ENCODE peak calls at places on chromosome 16, in five cellular contexts. Q is mucosa of descending colon, N is body of pancreas, C is fibroblast of lung, V is adrenal gland. A is an unnamed sample.

GRCh38 chr16:84362410-84362809 is 5.9 kb upstream of the ATP2C2 start:
- DNase-seq in Q (peak; percentile 55), N (no peak), C (no peak), V (no peak), A (no peak)

GRCh38 chr16:47888142-47888541 is 267.7 kb downstream of the ABCC12 start:
- DNase-seq in Q (no peak), N (no peak), C (peak; percentile 74), V (no peak), A (no peak)

GRCh38 chr16:56970934-56971767 is 9.4 kb downstream of the CETP start:
- DNase-seq in Q (no peak), N (no peak), C (no peak), V (peak; percentile 47), A (no peak)

GRCh38 chr16:2990891-2991290 is 10.6 kb upstream of the PKMYT1 start:
- DNase-seq in Q (no peak), N (no peak), C (no peak), V (no peak), A (no peak)

GRCh38 chr16:24834459-24835335 is 11.1 kb upstream of the SLC5A11 start:
- DNase-seq in Q (peak; percentile 85), N (no peak), C (peak; percentile 19), V (no peak), A (no peak)

GRCh38 chr16:73510852-73511251 is 462.9 kb upstream of the ZFHX3 start:
- DNase-seq in Q (no peak), N (no peak), C (no peak), V (no peak), A (no peak)

GRCh38 chr16:4668313-4668960 is 24.9 kb upstream of the NUDT16L1 start:
- DNase-seq in Q (no peak), N (no peak), C (no peak), V (no peak), A (no peak)

GRCh38 chr16:22264786-22265185 is 32.4 kb upstream of the POLR3E start:
- DNase-seq in Q (no peak), N (no peak), C (no peak), V (no peak), A (no peak)

GRCh38 chr16:84518804-84519341 is 14.4 kb upstream of the MEAK7 start:
- DNase-seq in Q (peak; percentile 75), N (no peak), C (no peak), V (no peak), A (no peak)

GRCh38 chr16:34801875-34802274 is 1342.5 kb downstream of the TP53TG3F start:
- DNase-seq in Q (no peak), N (no peak), C (no peak), V (no peak), A (no peak)

GRCh38 chr16:88540346-88540977 is 29.7 kb upstream of the ZC3H18 start:
- DNase-seq in Q (peak; percentile 68), N (peak; percentile 53), C (no peak), V (no peak), A (no peak)

GRCh38 chr16:51408357-51408756 is 257.3 kb upstream of the SALL1 start:
- DNase-seq in Q (no peak), N (peak; percentile 42), C (peak; percentile 71), V (no peak), A (no peak)

GRCh38 chr16:30567991-30568638 is 3.4 kb downstream of the ZNF688 start:
- DNase-seq in Q (no peak), N (no peak), C (peak; percentile 59), V (peak; percentile 43), A (peak; percentile 41)

GRCh38 chr16:46817961-46818360 is 13.0 kb downstream of the C16orf87 start:
- DNase-seq in Q (no peak), N (no peak), C (peak; percentile 59), V (peak; percentile 51), A (no peak)

GRCh38 chr16:86986809-86987487 is 330.2 kb downstream of the C16orf95 start:
- DNase-seq in Q (no peak), N (no peak), C (no peak), V (no peak), A (no peak)

GRCh38 chr16:75351183-75351582 is 82.1 kb downstream of the CFDP1 start:
- DNase-seq in Q (no peak), N (no peak), C (peak; percentile 84), V (no peak), A (peak; percentile 47)

GRCh38 chr16:19304670-19305240 is 19.2 kb downstream of the CLEC19A start:
- DNase-seq in Q (no peak), N (no peak), C (peak; percentile 2), V (peak; percentile 6), A (no peak)

GRCh38 chr16:56190903-56191806 is at the start of gene GNAO1:
- DNase-seq in Q (peak; percentile 65), N (peak; percentile 49), C (peak; percentile 56), V (peak; percentile 45), A (no peak)

GRCh38 chr16:73364413-73364812 is 316.5 kb upstream of the ZFHX3 start:
- DNase-seq in Q (no peak), N (no peak), C (no peak), V (no peak), A (no peak)

GRCh38 chr16:30186782-30187555 is 3.6 kb downstream of the CORO1A start:
- DNase-seq in Q (peak; percentile 88), N (peak; percentile 70), C (no peak), V (peak; percentile 79), A (no peak)

GRCh38 chr16:29307598-29308507 is 98.7 kb downstream of the NPIPB11 start:
- DNase-seq in Q (no peak), N (no peak), C (peak; percentile 66), V (no peak), A (no peak)

GRCh38 chr16:1770328-1771071 is 843 bp downstream of the NME3 start:
- DNase-seq in Q (peak; percentile 82), N (peak; percentile 89), C (peak; percentile 69), V (peak; percentile 90), A (no peak)

GRCh38 chr16:79826732-79827514 is 226.4 kb upstream of the MAF start:
- DNase-seq in Q (no peak), N (no peak), C (no peak), V (no peak), A (no peak)

GRCh38 chr16:4183258-4184037 is 58.4 kb downstream of the SRL start:
- DNase-seq in Q (peak; percentile 98), N (peak; percentile 94), C (peak; percentile 89), V (peak; percentile 94), A (peak; percentile 70)

GRCh38 chr16:75138233-75138632 is 10.1 kb upstream of the ZFP1 start:
- DNase-seq in Q (peak; percentile 52), N (no peak), C (no peak), V (no peak), A (no peak)

GRCh38 chr16:54194008-54194731 is 92.4 kb downstream of the IRX3 start:
- DNase-seq in Q (peak; percentile 41), N (peak; percentile 24), C (peak; percentile 47), V (peak; percentile 24), A (no peak)

GRCh38 chr16:55035037-55035436 is 104.4 kb downstream of the IRX5 start:
- DNase-seq in Q (peak; percentile 60), N (peak; percentile 42), C (no peak), V (peak; percentile 23), A (no peak)

GRCh38 chr16:22217890-22218730 is 12.0 kb downstream of the EEF2K start:
- DNase-seq in Q (no peak), N (peak; percentile 39), C (no peak), V (no peak), A (no peak)

GRCh38 chr16:48583075-48584065 is 26.6 kb downstream of the N4BP1 start:
- DNase-seq in Q (no peak), N (no peak), C (peak; percentile 79), V (no peak), A (peak; percentile 50)

GRCh38 chr16:72311426-72311825 is 139.5 kb upstream of the PMFBP1 start:
- DNase-seq in Q (no peak), N (no peak), C (peak; percentile 70), V (no peak), A (no peak)

GRCh38 chr16:16171332-16171919 is 51.9 kb downstream of the ABCC6 start:
- DNase-seq in Q (no peak), N (no peak), C (no peak), V (no peak), A (no peak)

GRCh38 chr16:16166952-16167351 is 56.3 kb downstream of the ABCC6 start:
- DNase-seq in Q (no peak), N (no peak), C (no peak), V (no peak), A (no peak)

GRCh38 chr16:16169615-16170014 is 53.7 kb downstream of the ABCC6 start:
- DNase-seq in Q (no peak), N (no peak), C (no peak), V (no peak), A (no peak)

GRCh38 chr16:16166085-16166484 is 57.2 kb downstream of the ABCC6 start:
- DNase-seq in Q (no peak), N (no peak), C (no peak), V (no peak), A (no peak)

GRCh38 chr16:16167927-16168326 is 55.4 kb downstream of the ABCC6 start:
- DNase-seq in Q (no peak), N (no peak), C (no peak), V (no peak), A (no peak)
- TF ChIP-seq CTCF in Q (no peak), N (no peak), C (no peak), V (no peak), A (no peak)

GRCh38 chr16:17225551-17225950 is 245.2 kb downstream of the XYLT1 start:
- DNase-seq in Q (no peak), N (no peak), C (peak; percentile 75), V (no peak), A (no peak)
- H3K36me3 ChIP-seq in Q (no peaks in the 10 kb centered on the region), N (no peaks in the 10 kb centered on the region), C (no peaks in the 10 kb centered on the region), V (no peaks in the 10 kb centered on the region), A (no peaks in the 10 kb centered on the region)

GRCh38 chr16:23509763-23510153 is 536 bp downstream of the GGA2 start:
- DNase-seq in Q (no peak), N (peak; percentile 36), C (peak; percentile 33), V (peak; percentile 56), A (no peak)
- H3K4me3 ChIP-seq in Q (peak overlapping the region; percentile 81), N (peak overlapping the region; percentile 70), C (peak overlapping the region; percentile 66), V (no peak overlapping the region), A (peak overlapping the region; percentile 59)

GRCh38 chr16:8869212-8869987 is 594 bp upstream of the CARHSP1 start:
- DNase-seq in Q (peak; percentile 59), N (no peak), C (no peak), V (no peak), A (no peak)
- TF ChIP-seq CTCF in Q (no peak), N (peak; percentile 16), C (no peak), V (no peak), A (peak; percentile 2)

DNA sequence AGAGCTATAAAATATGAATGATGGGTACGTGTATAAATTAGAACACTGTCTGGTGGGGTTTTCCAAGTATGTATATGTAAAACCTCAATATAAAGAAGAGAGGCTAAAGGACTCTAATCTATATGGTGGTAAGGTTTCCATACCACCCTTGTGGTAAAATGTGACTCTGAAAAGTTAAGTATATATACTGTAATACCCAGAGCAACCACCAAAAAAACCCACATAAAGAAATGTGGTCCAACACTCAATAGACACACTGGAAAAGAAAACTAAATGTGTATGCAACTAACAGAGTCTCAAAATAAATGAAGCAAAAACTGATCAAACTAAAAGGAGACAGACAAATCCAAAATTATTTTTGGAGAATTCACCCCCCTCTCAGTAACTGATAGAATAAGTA is 72.2 kb downstream of the XPO6 start:
- DNase-seq in Q (no peak), N (no peak), C (no peak), V (no peak), A (no peak)
- H3K36me3 ChIP-seq in Q (no peaks in the 10 kb centered on the region), N (no peaks in the 10 kb centered on the region), C (peaks cover 9% of the 10 kb centered on the region), V (no peaks in the 10 kb centered on the region), A (peaks cover 7% of the 10 kb centered on the region)